ENCODE peak calls at places on chromosome 1, in seven cellular contexts. Z is neural progenitor cell, C is hepatocyte, D is GM23338, L is HCT116, W is GM23248, A is PC-3. Q is an unnamed sample.

GRCh38 chr1:234564035-234565029 is 45.6 kb downstream of the IRF2BP2 start:
- DNase-seq in Z (no peak), C (peak), D (no peak), L (peak), W (peak), A (peak), Q (no peak)

GRCh38 chr1:14968251-14968812 is 185.2 kb upstream of the TMEM51 start:
- DNase-seq in Z (peak), C (peak), D (peak), L (no peak), W (peak), A (peak), Q (no peak)

GRCh38 chr1:98051065-98051675 is 130.3 kb upstream of the DPYD start:
- DNase-seq in Z (peak), C (peak), D (peak), L (peak), W (peak), A (peak), Q (peak)

GRCh38 chr1:228280961-228281591 is 73.2 kb downstream of the OBSCN start:
- DNase-seq in Z (no peak), C (no peak), D (no peak), L (no peak), W (no peak), A (no peak), Q (no peak)

GRCh38 chr1:160797163-160797797 is 1.3 kb downstream of the LY9 start:
- DNase-seq in Z (no peak), C (no peak), D (no peak), L (no peak), W (no peak), A (no peak), Q (peak)

GRCh38 chr1:39898648-39899603 is 2.8 kb downstream of the MYCL start:
- DNase-seq in Z (peak), C (peak), D (peak), L (peak), W (peak), A (peak), Q (no peak)

GRCh38 chr1:54519709-54520108 is 28.3 kb upstream of the ACOT11 start:
- DNase-seq in Z (peak), C (no peak), D (peak), L (no peak), W (no peak), A (no peak), Q (no peak)

GRCh38 chr1:8169364-8170058 is 143.4 kb upstream of the ERRFI1 start:
- DNase-seq in Z (no peak), C (peak), D (no peak), L (no peak), W (peak), A (peak), Q (peak)

GRCh38 chr1:235920596-235921375 is 54.1 kb upstream of the LYST start:
- DNase-seq in Z (no peak), C (no peak), D (no peak), L (no peak), W (no peak), A (no peak), Q (no peak)

GRCh38 chr1:19344372-19344810 is 32.3 kb downstream of the SLC66A1 start:
- DNase-seq in Z (peak), C (peak), D (peak), L (no peak), W (peak), A (peak), Q (no peak)

GRCh38 chr1:19260211-19261138 is 8.9 kb downstream of the MRTO4 start:
- DNase-seq in Z (no peak), C (peak), D (no peak), L (no peak), W (peak), A (peak), Q (no peak)

GRCh38 chr1:179807691-179808485 is 64.8 kb downstream of the FAM163A start:
- DNase-seq in Z (no peak), C (peak), D (no peak), L (no peak), W (peak), A (peak), Q (no peak)

GRCh38 chr1:151058682-151059341 is 610 bp downstream of the CDC42SE1 start:
- DNase-seq in Z (peak), C (peak), D (peak), L (no peak), W (peak), A (peak), Q (no peak)

GRCh38 chr1:193558491-193559028 is 372.1 kb upstream of the B3GALT2 start:
- DNase-seq in Z (no peak), C (no peak), D (no peak), L (peak), W (peak), A (peak), Q (no peak)

GRCh38 chr1:9014475-9015375 is 11.5 kb downstream of the SLC2A7 start:
- DNase-seq in Z (no peak), C (no peak), D (no peak), L (no peak), W (no peak), A (no peak), Q (no peak)

GRCh38 chr1:85460555-85461088 is 4.3 kb downstream of the DDAH1 start:
- DNase-seq in Z (no peak), C (peak), D (no peak), L (no peak), W (no peak), A (peak), Q (no peak)

GRCh38 chr1:207603777-207604176 is 41.2 kb upstream of the CR1L start:
- DNase-seq in Z (no peak), C (peak), D (no peak), L (no peak), W (peak), A (peak), Q (no peak)

GRCh38 chr1:65525297-65526048 is 105.0 kb downstream of the LEPR start:
- DNase-seq in Z (peak), C (peak), D (peak), L (no peak), W (peak), A (no peak), Q (no peak)

GRCh38 chr1:24308365-24309015 is 10.7 kb upstream of the GRHL3 start:
- DNase-seq in Z (peak), C (no peak), D (peak), L (no peak), W (peak), A (peak), Q (peak)

GRCh38 chr1:1916882-1917281 is 1.8 kb downstream of the CALML6 start:
- DNase-seq in Z (no peak), C (no peak), D (no peak), L (no peak), W (no peak), A (no peak), Q (no peak)

GRCh38 chr1:109826930-109827349 is 63.2 kb upstream of the EPS8L3 start:
- DNase-seq in Z (no peak), C (no peak), D (no peak), L (no peak), W (no peak), A (no peak), Q (no peak)

GRCh38 chr1:204211021-204211420 is 2.8 kb downstream of the GOLT1A start:
- DNase-seq in Z (no peak), C (no peak), D (no peak), L (no peak), W (no peak), A (no peak), Q (no peak)

GRCh38 chr1:21539933-21540332 is 30.7 kb downstream of the ALPL start:
- DNase-seq in Z (peak), C (no peak), D (peak), L (peak), W (peak), A (peak), Q (no peak)

GRCh38 chr1:39850606-39851216 is 32.6 kb downstream of the TRIT1 start:
- DNase-seq in Z (no peak), C (no peak), D (no peak), L (no peak), W (no peak), A (no peak), Q (no peak)

DNA sequence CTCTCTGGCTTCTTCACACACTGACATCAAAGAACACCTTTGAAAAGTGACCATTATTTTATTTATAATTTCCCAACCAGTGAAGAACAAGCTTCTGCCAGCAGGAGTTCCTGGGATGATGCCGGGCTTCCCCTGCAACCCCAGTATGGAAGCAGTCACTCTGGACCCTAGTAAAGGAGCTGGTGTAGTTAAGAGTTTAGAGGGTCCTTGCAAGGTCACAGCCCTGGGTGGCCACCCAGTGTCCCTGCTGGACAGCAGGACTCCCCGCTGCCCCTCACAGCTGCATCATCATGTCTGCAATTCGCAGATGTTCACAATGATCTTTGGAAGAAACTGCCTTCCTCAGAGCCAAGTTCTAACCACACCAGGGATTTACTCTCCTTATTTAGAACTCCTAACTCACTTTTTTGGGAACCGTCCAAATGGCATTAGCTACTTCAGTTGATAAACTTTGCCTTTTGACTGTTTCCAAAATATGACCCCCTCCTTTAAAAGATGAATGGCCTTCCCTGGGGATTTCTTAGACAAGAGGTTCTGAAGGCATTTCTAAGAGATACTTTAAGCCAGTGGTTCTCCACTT is 90.6 kb downstream of the HIVEP3 start:
- DNase-seq in Z (no peak), C (no peak), D (no peak), L (no peak), W (no peak), A (no peak), Q (no peak)
- TF ChIP-seq EZH2phosphoT487 in Z (no peak), C (no peak), D (no peak), L (no peak), W (no peak), A (no peak), Q (no peak)

GRCh38 chr1:71049951-71050598 is 2.5 kb upstream of the PTGER3 start:
- DNase-seq in Z (peak), C (peak), D (peak), L (peak), W (peak), A (peak), Q (peak)

GRCh38 chr1:71044833-71045232 is 2.8 kb downstream of the PTGER3 start:
- DNase-seq in Z (no peak), C (no peak), D (no peak), L (no peak), W (no peak), A (no peak), Q (no peak)

GRCh38 chr1:71045463-71046028 is 2.1 kb downstream of the PTGER3 start:
- DNase-seq in Z (no peak), C (no peak), D (no peak), L (no peak), W (no peak), A (no peak), Q (no peak)

GRCh38 chr1:71046891-71047634 is 553 bp downstream of the PTGER3 start:
- DNase-seq in Z (peak), C (peak), D (peak), L (no peak), W (peak), A (no peak), Q (no peak)

DNA sequence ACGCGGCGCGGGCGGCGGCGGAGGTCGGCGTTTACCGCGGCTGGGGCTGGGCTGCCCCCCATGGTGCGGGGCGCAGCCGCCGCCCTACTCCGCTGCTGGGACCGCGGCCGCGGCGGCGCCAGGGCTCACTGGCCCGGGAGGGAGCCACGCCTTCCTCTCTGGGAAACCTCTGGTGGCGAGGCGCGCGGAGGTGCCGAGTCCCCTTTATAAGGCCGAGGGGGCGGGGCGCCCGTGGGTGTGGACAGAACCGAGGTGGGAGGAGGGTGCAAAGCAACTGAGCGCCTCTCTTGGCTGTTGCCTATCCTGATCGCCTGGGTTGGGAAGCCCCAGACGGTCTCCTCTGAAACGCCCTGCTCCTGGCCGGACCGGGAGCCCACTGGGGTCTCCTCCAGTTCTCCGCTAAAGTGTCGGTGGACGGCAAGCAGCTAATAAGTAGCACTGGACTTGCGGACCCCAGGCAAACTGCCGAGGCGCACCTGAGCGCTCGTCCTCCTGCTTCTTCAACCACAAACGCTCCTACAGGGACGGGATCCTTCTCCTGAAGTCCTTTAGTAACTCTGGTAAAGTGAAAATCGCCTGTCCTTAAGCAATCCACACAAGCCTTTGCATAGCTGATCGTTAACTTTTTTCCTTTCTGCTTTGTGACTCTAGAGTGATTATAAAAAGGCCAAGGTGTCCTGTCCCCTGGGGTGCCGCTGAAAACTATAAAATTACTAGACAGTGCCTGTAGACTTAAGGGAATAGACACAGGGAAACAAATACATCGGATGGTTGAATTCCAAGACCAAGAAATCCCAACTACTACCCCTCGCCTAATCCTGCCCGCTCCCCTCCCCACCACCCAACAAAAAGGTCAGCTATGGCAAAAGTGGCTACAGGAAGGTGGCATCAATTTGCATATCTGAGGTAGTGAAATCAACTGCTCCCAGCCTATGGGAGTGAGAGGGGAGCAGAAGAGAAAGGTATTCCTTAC is at the start of gene PTGER3:
- DNase-seq in Z (peak), C (peak), D (peak), L (no peak), W (peak), A (no peak), Q (no peak)
- TF ChIP-seq EZH2 in Z (peak), C (no peak), D (peak), L (no peak), W (no peak), A (peak), Q (no peak)

DNA sequence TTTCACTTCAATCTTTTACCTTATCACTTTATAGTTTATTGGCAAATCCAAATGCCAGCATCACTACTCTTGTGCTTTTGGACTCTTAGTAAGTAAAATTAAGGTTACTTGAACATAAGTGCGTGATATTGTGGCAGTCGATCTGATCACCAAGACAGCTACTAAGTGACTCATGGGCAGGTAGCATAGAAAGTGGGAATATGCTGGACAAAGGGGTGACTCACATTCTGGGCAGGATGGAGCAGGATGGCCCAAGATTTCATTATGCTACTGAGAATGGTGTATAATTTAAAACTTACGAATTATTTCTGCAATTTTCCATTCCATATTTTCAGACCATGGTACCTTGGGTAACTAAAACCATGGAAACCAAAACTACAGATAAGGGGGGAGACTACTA is 120.2 kb downstream of the ROR1 start:
- DNase-seq in Z (no peak), C (no peak), D (no peak), L (no peak), W (no peak), A (peak), Q (no peak)
- TF ChIP-seq EZH2phosphoT487 in Z (no peak), C (no peak), D (no peak), L (no peak), W (no peak), A (no peak), Q (no peak)

DNA sequence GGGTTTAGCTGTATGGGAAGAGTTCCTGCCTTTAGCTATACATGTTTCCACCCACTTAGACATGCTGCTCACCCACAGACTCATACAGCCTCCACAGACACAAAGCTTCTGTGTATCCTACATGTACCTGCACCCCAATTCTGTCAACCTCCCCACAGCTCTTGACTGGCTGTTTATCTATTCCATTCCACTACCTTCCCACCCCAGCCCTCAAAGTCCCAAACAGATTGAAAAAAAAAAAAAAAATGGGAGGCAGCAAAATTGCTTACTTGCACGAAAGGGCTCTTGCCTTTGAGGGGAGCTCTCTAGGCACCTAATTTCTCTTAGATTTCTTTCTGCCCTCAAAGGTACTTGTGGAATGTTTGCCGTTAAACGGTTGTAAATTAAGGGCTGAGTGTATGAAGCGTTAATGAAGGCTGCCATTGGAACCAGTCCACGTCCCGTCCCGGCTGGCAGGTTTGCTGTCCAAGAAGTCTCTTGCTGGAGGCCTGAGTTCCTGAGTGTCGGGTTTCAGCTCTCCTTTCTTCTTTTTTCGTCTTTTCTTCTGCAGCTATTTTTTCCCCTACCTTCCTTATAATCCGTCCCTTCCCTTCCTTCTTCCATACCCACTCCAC is 43.6 kb downstream of the PBX1 start:
- DNase-seq in Z (peak), C (peak), D (peak), L (no peak), W (peak), A (peak), Q (peak)
- TF ChIP-seq EZH2 in Z (no peak), C (no peak), D (no peak), L (no peak), W (no peak), A (no peak), Q (no peak)

GRCh38 chr1:215082532-215083407 is at the start of gene KCNK2:
- DNase-seq in Z (peak), C (peak), D (peak), L (no peak), W (peak), A (peak), Q (no peak)

GRCh38 chr1:215081566-215082531 is 688 bp upstream of the KCNK2 start:
- DNase-seq in Z (peak), C (peak), D (peak), L (no peak), W (peak), A (no peak), Q (no peak)

GRCh38 chr1:215079456-215079855 is 3.1 kb upstream of the KCNK2 start:
- DNase-seq in Z (no peak), C (no peak), D (no peak), L (no peak), W (peak), A (no peak), Q (no peak)

GRCh38 chr1:215087603-215088002 is 5.1 kb downstream of the KCNK2 start:
- DNase-seq in Z (no peak), C (no peak), D (no peak), L (no peak), W (no peak), A (peak), Q (no peak)

DNA sequence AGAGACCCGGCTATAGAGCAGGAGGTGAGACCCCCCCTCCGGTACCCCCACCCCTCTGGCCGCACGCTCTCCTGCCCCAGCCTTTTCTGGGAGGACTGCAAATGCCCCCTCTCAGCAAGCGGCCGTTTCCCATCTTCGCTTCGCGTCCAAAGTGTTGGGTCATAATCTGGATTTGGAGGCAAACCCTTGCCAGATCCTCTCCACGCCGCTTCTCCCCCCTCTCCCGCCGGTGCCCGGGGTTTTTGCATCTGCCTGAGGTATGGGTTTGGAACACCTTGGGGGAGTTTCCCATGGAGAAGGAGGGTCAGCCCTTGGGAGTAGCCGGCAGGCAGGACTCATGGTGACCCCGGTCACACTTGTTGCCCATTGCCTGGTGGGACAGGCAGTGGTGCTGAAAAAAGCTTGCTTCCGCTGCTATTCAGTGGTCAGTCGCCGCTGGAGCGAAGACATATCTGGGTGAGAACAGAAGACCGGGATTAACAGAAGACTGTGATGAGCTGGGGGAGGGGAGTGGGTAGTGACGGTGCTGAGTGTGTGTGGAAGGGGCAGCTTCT is 948 bp downstream of the KCNK2 start:
- DNase-seq in Z (peak), C (peak), D (peak), L (no peak), W (peak), A (no peak), Q (no peak)
- TF ChIP-seq EZH2phosphoT487 in Z (no peak), C (no peak), D (no peak), L (no peak), W (no peak), A (peak), Q (no peak)

GRCh38 chr1:29237906-29238600 is 1.7 kb downstream of the PTPRU start:
- DNase-seq in Z (peak), C (peak), D (peak), L (no peak), W (peak), A (peak), Q (no peak)

GRCh38 chr1:29238601-29238964 is 2.3 kb downstream of the PTPRU start:
- DNase-seq in Z (no peak), C (no peak), D (peak), L (no peak), W (peak), A (no peak), Q (no peak)

GRCh38 chr1:29236993-29237905 is 927 bp downstream of the PTPRU start:
- DNase-seq in Z (peak), C (peak), D (peak), L (no peak), W (peak), A (peak), Q (no peak)

GRCh38 chr1:29235955-29236742 is at the start of gene PTPRU:
- DNase-seq in Z (peak), C (peak), D (peak), L (no peak), W (peak), A (peak), Q (peak)

DNA sequence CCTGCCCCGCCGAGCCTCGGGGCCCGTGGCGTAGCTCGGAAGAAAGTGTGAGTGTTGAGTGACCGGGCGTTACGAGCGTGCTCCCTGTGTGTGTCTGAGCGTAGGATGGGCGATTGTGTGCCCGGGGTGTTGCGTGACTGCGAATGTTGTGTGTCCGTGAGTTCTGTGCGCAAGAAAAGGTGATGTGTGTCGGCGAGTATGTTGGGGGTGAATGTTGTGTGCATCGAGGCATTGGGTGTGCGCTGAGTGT is 346 bp downstream of the PTPRU start:
- DNase-seq in Z (no peak), C (no peak), D (no peak), L (no peak), W (no peak), A (no peak), Q (no peak)
- TF ChIP-seq EZH2 in Z (peak), C (no peak), D (no peak), L (no peak), W (no peak), A (no peak), Q (no peak)